ENCODE peak calls at places on chromosomes 11 and 22, in four cellular contexts. R is A549, T is K562, Q is HepG2. U is an unnamed sample.

GRCh38 chr11:104003491-104003890 is 32.9 kb upstream of the DDI1 start:
- DNase-seq in R (no peak), T (no peak), Q (no peak), U (no peak)

GRCh38 chr22:44337658-44338004 is 24.9 kb upstream of the SHISAL1 start:
- DNase-seq in R (peak), T (peak), Q (no peak), U (no peak)

GRCh38 chr11:133134561-133135173 is 397.6 kb downstream of the OPCML start:
- DNase-seq in R (peak), T (peak), Q (peak), U (peak)

GRCh38 chr11:72759468-72759867 is 7.3 kb upstream of the ARAP1 start:
- DNase-seq in R (no peak), T (no peak), Q (no peak), U (no peak)

GRCh38 chr22:49340406-49340805 is 487.3 kb downstream of the BRD1 start:
- DNase-seq in R (no peak), T (no peak), Q (no peak), U (no peak)

GRCh38 chr22:30202531-30203006 is 44.0 kb downstream of the LIF start:
- DNase-seq in R (no peak), T (no peak), Q (no peak), U (no peak)

GRCh38 chr11:33633251-33634003 is 67.2 kb downstream of the C11orf91 start:
- DNase-seq in R (peak), T (no peak), Q (peak), U (no peak)

GRCh38 chr11:78451371-78452150 is 33.9 kb upstream of the GAB2 start:
- DNase-seq in R (no peak), T (no peak), Q (no peak), U (no peak)

GRCh38 chr11:93652161-93652597 is 9.3 kb upstream of the CEP295 start:
- DNase-seq in R (no peak), T (peak), Q (peak), U (no peak)

GRCh38 chr11:43404836-43405479 is 46.2 kb downstream of the TTC17 start:
- DNase-seq in R (no peak), T (no peak), Q (no peak), U (no peak)

GRCh38 chr22:24859587-24859986 is 53.6 kb downstream of the SGSM1 start:
- DNase-seq in R (no peak), T (no peak), Q (no peak), U (no peak)

DNA sequence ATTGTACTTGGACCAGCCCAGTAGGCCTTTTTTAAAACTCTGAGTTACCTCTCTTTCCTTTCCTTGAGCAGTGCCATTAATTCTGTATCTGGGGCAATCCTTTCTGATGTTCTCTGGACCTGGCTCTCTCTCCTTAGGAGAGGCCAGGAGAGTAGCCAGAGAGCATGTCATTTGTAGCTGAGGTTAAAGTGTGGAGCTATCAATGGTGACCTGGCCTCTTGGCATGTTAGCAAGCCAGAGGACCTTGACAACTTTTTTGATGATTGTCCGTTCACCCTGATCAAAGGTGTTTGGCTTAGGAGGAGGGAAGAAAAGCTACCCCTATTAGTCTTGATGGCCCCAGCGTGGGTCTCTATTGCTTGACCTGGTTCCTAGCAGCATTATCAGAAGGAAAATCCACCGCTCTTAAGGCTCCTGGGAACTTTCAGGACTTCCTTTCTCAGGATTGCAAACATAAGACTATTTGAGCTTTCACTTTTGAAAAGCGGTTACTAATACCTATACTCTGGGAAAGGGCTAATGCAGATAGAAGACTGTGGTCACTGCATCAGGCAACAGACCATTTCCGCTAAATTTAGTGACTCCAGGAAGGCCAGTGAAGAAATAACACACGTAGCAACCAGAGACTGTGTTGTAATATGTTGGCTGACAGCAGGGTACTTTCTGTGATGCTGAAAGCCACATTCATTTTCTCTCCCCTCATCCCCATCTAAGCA is 18.2 kb downstream of the LIMK2 start:
- DNase-seq in R (no peak), T (no peak), Q (no peak), U (no peak)
- TF ChIP-seq NR3C1 in R (no peak), T (no peak), Q (no peak), U (no peak)

GRCh38 chr11:71327156-71328085 is 75.0 kb upstream of the SHANK2 start:
- DNase-seq in R (no peak), T (no peak), Q (no peak), U (no peak)
- TF ChIP-seq NR3C1 in R (no peak), T (no peak), Q (no peak), U (no peak)

DNA sequence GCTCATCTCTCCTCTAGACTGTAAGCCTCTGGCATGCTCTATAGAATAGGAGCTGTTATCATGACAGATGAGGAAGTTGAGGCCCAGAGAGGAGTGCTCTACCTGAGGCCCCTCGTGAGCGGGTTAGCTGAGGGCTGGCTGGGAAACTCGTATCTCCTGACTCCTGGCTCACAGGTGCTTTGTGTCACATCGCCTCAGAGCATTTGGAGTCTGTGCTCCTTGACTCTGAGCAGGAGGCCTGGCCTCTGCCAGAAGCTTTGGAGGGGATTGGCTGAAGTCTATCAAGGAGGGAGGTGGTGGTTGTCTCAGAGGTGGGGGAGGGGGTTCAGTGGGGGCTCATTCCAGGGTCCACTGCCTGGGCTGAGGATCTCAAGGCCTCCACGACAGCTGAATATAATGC is 7.4 kb downstream of the KCNC1 start:
- DNase-seq in R (no peak), T (no peak), Q (no peak), U (no peak)
- TF ChIP-seq NR3C1 in R (no peak), T (no peak), Q (no peak), U (no peak)

DNA sequence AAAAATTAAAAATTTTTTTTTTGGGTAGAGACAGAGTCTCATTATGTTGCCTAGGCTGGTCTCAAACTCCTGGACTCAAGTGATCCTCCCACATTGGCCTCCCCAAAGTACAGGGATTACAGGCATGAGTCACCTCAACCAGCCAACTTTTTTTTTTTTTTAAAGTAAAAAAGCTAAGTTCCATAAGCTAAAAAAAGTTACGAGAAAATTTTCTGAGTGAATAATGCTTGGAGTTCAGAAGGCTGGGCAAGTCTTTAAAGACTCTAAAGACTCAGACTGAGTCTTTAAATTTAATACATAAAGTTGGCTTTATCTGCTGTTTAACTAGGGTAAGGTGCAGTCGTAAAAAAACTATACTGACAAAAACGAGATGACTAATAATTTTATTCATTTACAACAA is 5.6 kb downstream of the DDX6 start:
- DNase-seq in R (no peak), T (no peak), Q (no peak), U (no peak)
- TF ChIP-seq NR3C1 in R (no peak), T (no peak), Q (no peak), U (no peak)

DNA sequence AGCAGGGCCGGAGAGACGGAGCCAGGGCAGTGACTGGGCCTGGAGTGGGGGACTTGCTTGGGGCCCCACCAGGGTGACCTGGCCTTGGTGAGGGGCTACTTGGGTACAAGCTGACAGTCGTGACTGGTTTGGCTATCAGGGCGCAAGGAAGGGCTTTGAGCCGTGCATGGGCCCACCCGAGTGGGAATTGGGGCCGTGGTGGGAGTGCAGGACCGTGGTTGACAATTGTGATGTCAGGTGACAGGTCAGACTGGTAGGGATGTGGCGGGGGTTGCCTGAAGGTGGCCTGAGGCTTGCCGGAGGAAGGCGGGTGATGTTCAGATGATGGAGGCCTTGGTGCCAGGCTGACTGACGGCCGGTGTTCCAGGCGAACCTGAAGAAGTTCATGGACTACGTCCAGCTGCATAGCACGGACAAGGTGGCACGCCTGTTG is 5.6 kb downstream of the SHANK3 start:
- DNase-seq in R (no peak), T (no peak), Q (no peak), U (no peak)
- TF ChIP-seq NR3C1 in R (no peak), T (no peak), Q (no peak), U (no peak)

GRCh38 chr11:69644071-69644961 is 3.4 kb downstream of the CCND1 start:
- DNase-seq in R (peak), T (peak), Q (peak), U (no peak)
- TF ChIP-seq NR3C1 in R (no peak), T (no peak), Q (no peak), U (no peak)

DNA sequence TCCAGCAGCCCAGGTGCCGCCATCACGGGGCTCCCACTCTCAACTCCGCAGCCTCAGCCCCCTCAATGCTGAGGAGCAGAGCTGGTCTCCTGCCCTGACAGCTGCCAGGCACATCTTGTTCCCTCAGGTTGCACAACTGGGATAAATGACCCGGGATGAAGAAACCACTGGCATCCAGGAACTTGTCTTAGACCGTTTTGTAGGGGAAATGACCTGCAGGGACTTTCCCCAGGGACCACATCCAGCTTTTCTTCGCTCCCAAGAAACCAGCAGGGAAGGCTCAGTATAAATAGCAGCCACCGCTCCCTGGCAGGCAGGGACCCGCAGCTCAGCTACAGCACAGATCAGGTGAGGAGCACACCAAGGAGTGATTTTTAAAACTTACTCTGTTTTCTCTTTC is at the start of gene SAA1:
- DNase-seq in R (no peak), T (no peak), Q (no peak), U (no peak)
- TF ChIP-seq NR3C1 in R (no peak), T (no peak), Q (no peak), U (no peak)

U was measured in WTC11.